ENCODE peak calls at places on chromosome 2, in seven cellular contexts. Z is activated CD8-positive, alpha-beta T cell treated with anti-CD3 and anti-CD28 coated beads for 36 hours; H is tibial nerve; T is sigmoid colon; I is A549; A is ovary; P is omental fat pad. X is an unnamed sample.
A peak's percentile ranks its signal among the peaks of the same experiment; 100 is the strongest.

GRCh38 chr2:168809537-168809936 is 7.1 kb downstream of the NOSTRIN start:
- DNase-seq in T (no peak), Z (no peak), I (no peak), A (no peak), H (no peak), P (no peak), X (no peak)

GRCh38 chr2:88245109-88245508 is 75.0 kb downstream of the THNSL2 start:
- DNase-seq in Z (no peak), T (no peak), I (no peak), A (no peak), H (no peak), P (no peak), X (no peak)

GRCh38 chr2:119746836-119747235 is 12.9 kb upstream of the PTPN4 start:
- DNase-seq in A (no peak), T (no peak), I (peak; percentile 29), P (no peak), H (no peak), Z (no peak), X (no peak)

GRCh38 chr2:32688511-32688910 is 60.7 kb downstream of the TTC27 start:
- DNase-seq in H (no peak), A (no peak), T (no peak), Z (no peak), P (no peak), I (no peak), X (no peak)

GRCh38 chr2:226247289-226248275 is 552.0 kb downstream of the IRS1 start:
- DNase-seq in T (no peak), I (peak; percentile 18), P (no peak), A (no peak), H (no peak), Z (no peak), X (no peak)

GRCh38 chr2:118240276-118240675 is 152.0 kb downstream of the INSIG2 start:
- DNase-seq in H (no peak), P (no peak), I (no peak), T (no peak), Z (no peak), A (no peak), X (no peak)

GRCh38 chr2:31275976-31276375 is 42.0 kb downstream of the EHD3 start:
- DNase-seq in A (no peak), P (no peak), H (no peak), Z (no peak), T (no peak), I (no peak), X (no peak)

GRCh38 chr2:85769987-85770362 is 16.2 kb downstream of the ATOH8 start:
- DNase-seq in P (no peak), H (no peak), A (no peak), T (no peak), I (no peak), Z (no peak), X (no peak)

GRCh38 chr2:29192526-29192925 is 77.3 kb downstream of the CLIP4 start:
- DNase-seq in H (no peak), P (no peak), T (no peak), A (no peak), Z (no peak), I (no peak), X (no peak)

GRCh38 chr2:30565860-30566358 is 118.9 kb downstream of the LCLAT1 start:
- DNase-seq in I (no peak), H (peak; percentile 16), P (no peak), Z (no peak), T (no peak), A (peak; percentile 27), X (peak; percentile 31)

GRCh38 chr2:184444217-184444616 is 154.1 kb upstream of the ZNF804A start:
- DNase-seq in H (no peak), I (no peak), P (no peak), A (no peak), Z (no peak), T (no peak), X (no peak)

GRCh38 chr2:229475753-229476152 is 204.7 kb upstream of the PID1 start:
- DNase-seq in H (no peak), T (no peak), I (no peak), P (no peak), A (no peak), Z (no peak), X (no peak)

GRCh38 chr2:207166039-207166348 is 246 bp upstream of the KLF7 start:
- DNase-seq in Z (peak; percentile 97), I (peak; percentile 94), P (peak; percentile 88), A (peak; percentile 99), T (peak; percentile 100), H (peak; percentile 97), X (peak; percentile 99)

GRCh38 chr2:217471329-217471728 is 531.5 kb downstream of the TNS1 start:
- DNase-seq in Z (no peak), I (no peak), T (no peak), P (no peak), H (no peak), A (no peak), X (no peak)

GRCh38 chr2:109407401-109408335 is 206.1 kb downstream of the SEPTIN10 start:
- DNase-seq in P (no peak), T (no peak), A (no peak), H (no peak), I (no peak), Z (no peak), X (no peak)

GRCh38 chr2:177291701-177292100 is 27.2 kb upstream of the NFE2L2 start:
- DNase-seq in I (no peak), A (no peak), H (no peak), Z (no peak), P (no peak), T (no peak), X (no peak)

GRCh38 chr2:177295479-177295878 is 31.0 kb upstream of the NFE2L2 start:
- DNase-seq in H (peak; percentile 47), I (no peak), A (peak; percentile 40), T (no peak), Z (no peak), P (no peak), X (no peak)

GRCh38 chr2:177298191-177298590 is 33.7 kb upstream of the NFE2L2 start:
- DNase-seq in Z (no peak), P (no peak), A (no peak), H (no peak), T (no peak), I (no peak), X (no peak)

GRCh38 chr2:177296047-177296446 is 31.5 kb upstream of the NFE2L2 start:
- DNase-seq in Z (no peak), A (no peak), I (peak; percentile 22), P (no peak), T (no peak), H (no peak), X (no peak)
- TF ChIP-seq CTCF in Z (no peak), A (peak; percentile 40), I (peak; percentile 66), P (no peak), T (peak; percentile 25), H (peak; percentile 41), X (no peak)

DNA sequence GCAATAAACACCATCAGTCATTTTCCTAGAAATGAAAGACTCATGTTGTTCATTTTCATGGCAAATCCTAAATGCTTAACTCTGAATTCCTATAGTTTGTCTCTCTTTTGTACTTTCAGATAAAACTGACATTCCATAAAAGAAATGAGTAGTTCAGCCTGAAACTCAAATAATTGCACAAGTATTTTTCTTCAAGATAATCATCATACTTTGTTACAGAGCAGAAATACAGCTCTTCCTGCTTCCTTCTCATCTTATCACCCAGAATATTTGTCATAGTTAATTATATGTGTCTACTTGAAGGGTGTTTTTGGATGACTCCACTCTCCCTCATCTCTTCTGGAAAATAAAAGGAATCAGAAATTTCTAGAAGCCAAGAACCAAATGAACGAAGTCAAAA is 141.1 kb downstream of the HNMT start:
- DNase-seq in T (no peak), P (no peak), A (no peak), I (no peak), Z (no peak), H (no peak), X (no peak)
- TF ChIP-seq CTCF in T (no peak), P (no peak), A (no peak), I (no peak), Z (no peak), H (no peak), X (no peak)

GRCh38 chr2:36369163-36369562 is 13.6 kb downstream of the CRIM1 start:
- DNase-seq in P (no peak), H (no peak), A (no peak), Z (no peak), I (no peak), T (no peak), X (no peak)
- TF ChIP-seq CTCF in P (no peak), H (no peak), A (no peak), Z (no peak), I (no peak), T (no peak), X (no peak)

DNA sequence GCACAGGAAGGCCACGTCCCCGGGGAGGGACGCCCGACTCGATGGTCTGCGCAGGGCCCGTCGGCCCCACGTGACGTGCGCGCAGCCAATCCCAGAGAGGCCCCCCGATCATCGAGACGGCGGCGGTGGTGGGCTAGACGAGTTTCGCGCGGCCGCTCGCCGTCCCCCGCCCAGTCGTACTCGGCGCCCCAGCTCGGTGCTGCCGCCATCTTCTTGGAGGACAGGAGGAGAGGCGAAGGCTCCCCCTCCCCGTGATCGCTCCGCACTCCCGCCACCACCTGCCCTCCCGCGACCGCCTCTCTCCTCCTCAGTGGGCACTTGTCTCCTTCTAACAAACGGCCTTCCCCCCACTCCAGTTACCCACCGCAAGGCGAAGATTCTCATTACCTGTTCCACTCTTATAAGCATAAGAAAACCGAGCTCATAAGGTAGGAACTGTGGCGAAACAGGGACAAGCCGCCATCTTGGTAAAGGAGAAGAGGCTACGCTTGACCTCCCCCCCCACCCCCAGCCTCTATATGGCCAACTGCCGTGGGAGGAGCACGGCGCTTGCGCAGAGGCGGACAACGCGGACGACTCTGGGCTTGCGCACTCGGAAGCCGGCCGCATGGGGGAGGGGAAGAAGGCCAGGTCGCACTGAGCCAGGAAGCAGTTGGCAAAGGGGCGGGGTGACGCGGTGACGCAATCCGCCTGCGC is at the start of gene HDLBP:
- DNase-seq in T (peak; percentile 99), Z (peak; percentile 100), I (peak; percentile 94), P (peak; percentile 98), H (peak; percentile 99), A (peak; percentile 100), X (peak; percentile 99)
- TF ChIP-seq CTCF in T (no peak), Z (no peak), I (peak; percentile 59), P (no peak), H (no peak), A (peak; percentile 15), X (no peak)

GRCh38 chr2:101296314-101296809 is 12.1 kb downstream of the RNF149 start:
- DNase-seq in P (no peak), I (no peak), T (no peak), H (no peak), A (no peak), Z (no peak), X (no peak)

GRCh38 chr2:101300164-101300563 is 8.3 kb downstream of the RNF149 start:
- DNase-seq in A (no peak), P (no peak), T (no peak), I (no peak), H (no peak), Z (peak; percentile 54), X (no peak)

GRCh38 chr2:101302016-101302415 is 6.5 kb downstream of the RNF149 start:
- DNase-seq in Z (no peak), A (no peak), P (no peak), T (no peak), H (no peak), I (no peak), X (no peak)

GRCh38 chr2:101297383-101297782 is 11.1 kb downstream of the RNF149 start:
- DNase-seq in Z (no peak), I (no peak), H (no peak), A (no peak), T (no peak), P (no peak), X (no peak)

GRCh38 chr2:101299601-101300000 is 8.9 kb downstream of the RNF149 start:
- DNase-seq in H (no peak), A (no peak), T (no peak), P (no peak), Z (no peak), I (no peak), X (no peak)
- TF ChIP-seq CTCF in H (no peak), A (no peak), T (no peak), P (no peak), Z (no peak), I (no peak), X (no peak)

X was measured in gastrocnemius medialis.